ENCODE peak calls at places on chromosomes 5 and 9, in nine cellular contexts. P, E, Z, F, M, D, H, Y and V are unnamed samples.

GRCh38 chr9:137435980-137436760 is 5.0 kb downstream of the ENTPD8 start:
- DNase-seq in M (peak; percentile 85), E (peak; percentile 81), Z (no peak), Y (peak; percentile 76), H (peak; percentile 98), P (peak; percentile 96), F (peak; percentile 35), D (peak; percentile 38), V (peak; percentile 30)

GRCh38 chr9:116027096-116027495 is 126.5 kb upstream of the PAPPA start:
- DNase-seq in H (no peak), Z (no peak), M (peak; percentile 43), Y (peak; percentile 45), E (no peak), P (no peak), D (no peak), F (no peak), V (no peak)

GRCh38 chr5:23303433-23303832 is 204.0 kb upstream of the PRDM9 start:
- DNase-seq in D (no peak), P (no peak), Z (no peak), Y (no peak), M (no peak), H (no peak), E (no peak), F (no peak), V (no peak)

GRCh38 chr5:147567917-147568598 is 58.2 kb upstream of the DPYSL3 start:
- DNase-seq in P (no peak), F (no peak), E (no peak), H (no peak), M (peak; percentile 91), D (no peak), Z (no peak), Y (peak; percentile 80), V (no peak)

GRCh38 chr9:76704601-76705204 is 59.5 kb upstream of the PCA3 start:
- DNase-seq in D (no peak), F (peak; percentile 23), M (peak; percentile 89), Z (peak; percentile 86), E (peak; percentile 17), P (peak; percentile 44), Y (peak; percentile 93), H (no peak), V (peak; percentile 91)

GRCh38 chr9:133075925-133076324 is 14.1 kb downstream of the CEL start:
- DNase-seq in P (no peak), H (no peak), E (no peak), Z (peak; percentile 80), M (peak; percentile 86), Y (peak; percentile 87), D (no peak), F (no peak), V (peak; percentile 64)

GRCh38 chr5:148759101-148759500 is 67.3 kb upstream of the ADRB2 start:
- DNase-seq in H (no peak), D (no peak), E (no peak), P (no peak), Z (no peak), Y (no peak), F (no peak), M (no peak), V (no peak)

GRCh38 chr5:132830436-132831094 is at the start of gene SHROOM1:
- DNase-seq in Y (peak; percentile 27), D (peak; percentile 69), H (peak; percentile 84), Z (no peak), F (peak; percentile 75), M (no peak), E (peak; percentile 79), P (peak; percentile 49), V (no peak)

GRCh38 chr9:134712243-134712642 is 70.6 kb downstream of the COL5A1 start:
- DNase-seq in F (no peak), E (no peak), H (no peak), M (no peak), P (no peak), Z (no peak), Y (no peak), D (no peak), V (no peak)

GRCh38 chr9:14313378-14313940 is 482 bp downstream of the NFIB start:
- DNase-seq in H (peak; percentile 48), M (peak; percentile 61), D (no peak), E (peak; percentile 47), P (no peak), F (peak; percentile 60), Y (peak; percentile 31), Z (no peak), V (no peak)

GRCh38 chr9:122158202-122158601 is 1.4 kb downstream of the NDUFA8 start:
- DNase-seq in E (peak; percentile 46), D (no peak), Y (peak; percentile 43), P (peak; percentile 76), M (peak; percentile 34), H (peak; percentile 61), Z (no peak), F (peak; percentile 27), V (no peak)

GRCh38 chr5:174311121-174311520 is 265.6 kb downstream of the NSG2 start:
- DNase-seq in H (no peak), E (no peak), F (no peak), D (no peak), M (no peak), P (no peak), Z (no peak), Y (no peak), V (no peak)

GRCh38 chr5:174311531-174312269 is 266.2 kb downstream of the NSG2 start:
- DNase-seq in Z (no peak), Y (peak; percentile 34), F (peak; percentile 94), H (peak; percentile 79), D (peak; percentile 67), P (peak; percentile 61), E (peak; percentile 75), M (peak; percentile 39), V (no peak)

GRCh38 chr5:174312641-174313040 is 267.1 kb downstream of the NSG2 start:
- DNase-seq in Y (no peak), Z (no peak), M (no peak), E (no peak), D (no peak), H (no peak), F (no peak), P (no peak), V (no peak)

GRCh38 chr5:174313615-174314014 is 268.1 kb downstream of the NSG2 start:
- DNase-seq in Z (no peak), P (no peak), M (no peak), E (no peak), D (no peak), H (no peak), F (no peak), Y (no peak), V (no peak)

DNA sequence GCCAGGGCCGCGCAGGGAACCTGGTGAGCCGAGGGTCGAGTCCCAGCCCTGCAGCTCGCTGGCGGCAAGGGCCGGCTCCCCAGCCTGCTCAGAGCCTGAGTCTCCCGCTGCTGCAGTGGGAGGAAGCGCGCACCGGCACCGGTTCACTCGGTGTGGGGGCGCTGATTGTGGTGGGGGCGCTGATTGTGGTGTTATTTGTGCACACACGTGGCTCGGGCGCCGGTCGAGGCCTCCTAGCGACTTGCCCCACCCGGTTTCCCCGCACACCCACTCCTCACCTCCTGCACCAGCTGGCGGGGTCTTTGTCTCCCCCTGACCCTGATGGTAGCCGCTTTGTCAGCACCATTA is 266.7 kb downstream of the NSG2 start:
- DNase-seq in P (no peak), H (no peak), M (no peak), D (no peak), E (no peak), Y (no peak), Z (no peak), F (no peak), V (no peak)
- TF ChIP-seq CTCF in P (no peak), H (no peak), M (no peak), D (no peak), E (no peak), Y (no peak), Z (no peak), F (no peak), V (no peak)

DNA sequence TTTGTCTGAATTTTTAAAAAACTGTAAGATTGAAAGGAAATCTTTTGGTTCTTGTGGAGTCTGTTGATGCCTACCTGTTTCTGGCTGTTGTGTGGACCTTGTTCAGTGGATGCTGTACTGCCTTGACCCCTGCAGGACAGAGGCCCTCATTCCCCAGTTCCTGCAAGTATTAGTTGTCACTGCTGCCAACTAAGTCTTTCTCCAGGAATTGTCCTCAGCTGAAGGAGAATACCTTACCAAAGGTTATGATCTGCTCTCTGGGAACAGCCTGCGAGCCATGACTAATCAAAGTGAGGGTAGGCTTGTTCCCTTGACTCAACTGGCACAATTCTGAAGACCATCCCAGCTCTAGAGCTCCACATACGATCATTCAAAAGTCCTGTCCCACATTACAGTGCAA is 145.3 kb upstream of the FST start:
- DNase-seq in P (no peak), H (no peak), Y (peak; percentile 34), F (no peak), D (no peak), M (no peak), Z (no peak), E (no peak), V (no peak)
- TF ChIP-seq CTCF in P (no peak), H (no peak), Y (peak; percentile 28), F (peak; percentile 18), D (no peak), M (peak; percentile 52), Z (no peak), E (no peak), V (peak; percentile 18)

DNA sequence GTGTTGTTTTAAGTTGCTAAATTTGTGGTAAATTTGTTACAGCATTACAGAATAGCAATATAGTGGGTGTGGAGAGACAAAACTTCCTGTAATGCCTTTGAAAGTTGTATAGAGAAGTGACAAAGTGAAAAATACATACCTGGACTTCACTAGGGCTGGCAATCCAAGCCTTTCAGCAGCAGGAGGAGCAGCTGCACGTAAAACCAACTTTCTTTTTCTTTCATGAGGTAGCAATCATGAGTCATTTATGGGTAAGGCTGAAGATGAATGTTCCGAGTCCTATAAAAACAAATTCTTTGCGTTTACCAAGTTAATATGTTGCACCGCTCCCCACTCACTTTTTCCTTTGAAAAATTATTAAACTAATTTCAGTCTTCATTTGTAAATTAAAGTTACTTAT is 1138.2 kb downstream of the TAF11L14 start:
- DNase-seq in Y (no peak), F (no peak), P (peak; percentile 3), Z (no peak), H (peak; percentile 26), M (peak; percentile 56), D (no peak), E (no peak), V (no peak)
- TF ChIP-seq CTCF in Y (no peak), F (no peak), P (peak; percentile 35), Z (no peak), H (no peak), M (peak; percentile 67), D (no peak), E (no peak), V (no peak)

GRCh38 chr9:93965830-93966577 is 10.8 kb upstream of the BARX1 start:
- DNase-seq in Z (no peak), H (peak; percentile 44), E (no peak), F (no peak), Y (no peak), P (no peak), D (no peak), M (no peak), V (no peak)
- TF ChIP-seq CTCF in Z (no peak), H (no peak), E (no peak), F (peak; percentile 14), Y (no peak), P (no peak), D (peak; percentile 16), M (no peak), V (no peak)

DNA sequence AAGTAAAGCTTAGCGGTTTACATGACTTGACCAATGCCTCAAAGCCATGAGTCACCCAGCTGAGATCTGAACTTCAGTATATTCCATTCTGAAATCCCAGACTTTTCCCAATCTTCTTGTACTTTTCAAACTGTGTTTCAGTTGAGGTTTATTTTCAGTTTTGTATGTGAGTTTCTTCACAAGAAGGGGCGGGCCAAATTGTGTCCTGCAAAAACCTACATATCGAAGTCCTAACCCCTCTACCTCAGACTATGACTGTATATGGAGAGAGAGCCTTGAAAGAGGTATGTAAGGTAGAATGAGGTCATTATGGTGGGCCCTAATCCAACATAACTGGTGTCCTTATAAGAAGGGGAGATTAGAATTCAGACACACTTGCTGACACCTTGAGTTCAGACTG is 665 bp upstream of the TLR4 start:
- DNase-seq in D (no peak), Y (no peak), P (no peak), M (no peak), H (no peak), F (no peak), Z (no peak), E (no peak), V (no peak)
- TF ChIP-seq CTCF in D (no peak), Y (no peak), P (no peak), M (no peak), H (no peak), F (no peak), Z (no peak), E (no peak), V (no peak)